ENCODE peak calls at places on chromosomes 7 and 10, in eight cellular contexts. C is mammary epithelial cell, I is neural progenitor cell, L is AG04450, D is tibial nerve, R is PC-3, B is Peyer's patch, M is transverse colon. T is an unnamed sample.

GRCh38 chr10:70781461-70782051 is 3.6 kb downstream of the TBATA start:
- DNase-seq in C (no peak), I (no peak), L (no peak), D (no peak), R (no peak), B (no peak), M (no peak), T (no peak)

GRCh38 chr10:101959349-101959916 is 96.5 kb downstream of the ARMH3 start:
- DNase-seq in C (no peak), I (peak; percentile 25), L (no peak), D (no peak), R (no peak), B (no peak), M (no peak), T (no peak)

GRCh38 chr7:120742370-120742769 is 115.6 kb downstream of the TSPAN12 start:
- DNase-seq in C (no peak), I (peak; percentile 83), L (no peak), D (no peak), R (no peak), B (no peak), M (no peak), T (no peak)

GRCh38 chr10:18364987-18365775 is 225.0 kb downstream of the CACNB2 start:
- DNase-seq in C (no peak), I (no peak), L (no peak), D (no peak), R (no peak), B (no peak), M (no peak), T (no peak)

GRCh38 chr10:22670796-22671195 is 43.6 kb downstream of the PIP4K2A start:
- DNase-seq in C (no peak), I (no peak), L (no peak), D (no peak), R (no peak), B (no peak), M (no peak), T (no peak)

GRCh38 chr10:31659665-31660064 is 269.0 kb downstream of the ARHGAP12 start:
- DNase-seq in C (no peak), I (no peak), L (no peak), D (no peak), R (no peak), B (no peak), M (no peak), T (no peak)

GRCh38 chr10:28082316-28082715 is 83.4 kb upstream of the ODAD2 start:
- DNase-seq in C (no peak), I (no peak), L (no peak), D (no peak), R (no peak), B (no peak), M (no peak), T (no peak)

GRCh38 chr10:51804861-51805260 is 105.5 kb upstream of the CSTF2T start:
- DNase-seq in C (peak; percentile 78), I (no peak), L (peak; percentile 7), D (no peak), R (peak; percentile 96), B (no peak), M (no peak), T (peak; percentile 48)

GRCh38 chr7:136133491-136133990 is 156.4 kb upstream of the MTPN start:
- DNase-seq in C (no peak), I (peak; percentile 39), L (peak; percentile 11), D (no peak), R (no peak), B (no peak), M (no peak), T (no peak)

GRCh38 chr7:73809454-73810090 is 21.2 kb upstream of the CLDN4 start:
- DNase-seq in C (no peak), I (no peak), L (no peak), D (no peak), R (peak; percentile 71), B (no peak), M (peak; percentile 91), T (no peak)

GRCh38 chr10:86164912-86165311 is 201.7 kb downstream of the GRID1 start:
- DNase-seq in C (no peak), I (no peak), L (no peak), D (no peak), R (no peak), B (no peak), M (no peak), T (no peak)

GRCh38 chr10:121771957-121772356 is 155.9 kb downstream of the ATE1 start:
- DNase-seq in C (no peak), I (no peak), L (no peak), D (no peak), R (no peak), B (no peak), M (no peak), T (no peak)

GRCh38 chr10:88994034-88994433 is 3.4 kb downstream of the FAS start:
- DNase-seq in C (peak; percentile 46), I (peak; percentile 11), L (no peak), D (no peak), R (no peak), B (no peak), M (no peak), T (no peak)

GRCh38 chr7:66800591-66800990 is 60.1 kb downstream of the RABGEF1 start:
- DNase-seq in C (no peak), I (no peak), L (no peak), D (no peak), R (no peak), B (no peak), M (no peak), T (no peak)

GRCh38 chr7:27423821-27424220 is 181.2 kb downstream of the EVX1 start:
- DNase-seq in C (no peak), I (no peak), L (no peak), D (no peak), R (no peak), B (no peak), M (no peak), T (no peak)

GRCh38 chr10:71268247-71268691 is 50.8 kb upstream of the SLC29A3 start:
- DNase-seq in C (no peak), I (peak; percentile 64), L (no peak), D (no peak), R (no peak), B (no peak), M (no peak), T (no peak)

GRCh38 chr7:15780271-15780670 is 93.8 kb upstream of the MEOX2 start:
- DNase-seq in C (peak; percentile 16), I (no peak), L (no peak), D (no peak), R (no peak), B (no peak), M (no peak), T (no peak)

GRCh38 chr7:8536431-8536830 is 103.0 kb downstream of the NXPH1 start:
- DNase-seq in C (no peak), I (no peak), L (no peak), D (no peak), R (no peak), B (no peak), M (no peak), T (no peak)

GRCh38 chr10:78700413-78700812 is 368.4 kb upstream of the ZMIZ1 start:
- DNase-seq in C (no peak), I (no peak), L (no peak), D (no peak), R (peak; percentile 98), B (no peak), M (peak; percentile 22), T (peak; percentile 8)

GRCh38 chr10:63878428-63878827 is 357.2 kb downstream of the REEP3 start:
- DNase-seq in C (no peak), I (no peak), L (no peak), D (no peak), R (no peak), B (no peak), M (no peak), T (no peak)

GRCh38 chr7:90604383-90604782 is 8.3 kb downstream of the CDK14 start:
- DNase-seq in C (peak; percentile 60), I (no peak), L (no peak), D (no peak), R (no peak), B (no peak), M (no peak), T (peak; percentile 66)

GRCh38 chr7:131769241-131769640 is 212.8 kb upstream of the PODXL start:
- DNase-seq in C (peak; percentile 68), I (no peak), L (no peak), D (no peak), R (peak; percentile 95), B (no peak), M (no peak), T (peak; percentile 68)

GRCh38 chr10:31261502-31262311 is 57.3 kb upstream of the ZEB1 start:
- DNase-seq in C (peak; percentile 5), I (no peak), L (peak; percentile 81), D (no peak), R (peak; percentile 61), B (no peak), M (no peak), T (no peak)

GRCh38 chr7:150974468-150975391 is 3.4 kb downstream of the KCNH2 start:
- DNase-seq in C (no peak), I (peak; percentile 71), L (no peak), D (no peak), R (peak; percentile 36), B (peak; percentile 85), M (peak; percentile 83), T (no peak)
- H3K27ac ChIP-seq in C (no peak overlapping the region), I (no peak overlapping the region), L (no peak overlapping the region), D (no peak overlapping the region), R (no peak overlapping the region), B (peak overlapping the region; percentile 76), M (peak overlapping the region; percentile 94), T (no peak overlapping the region)

DNA sequence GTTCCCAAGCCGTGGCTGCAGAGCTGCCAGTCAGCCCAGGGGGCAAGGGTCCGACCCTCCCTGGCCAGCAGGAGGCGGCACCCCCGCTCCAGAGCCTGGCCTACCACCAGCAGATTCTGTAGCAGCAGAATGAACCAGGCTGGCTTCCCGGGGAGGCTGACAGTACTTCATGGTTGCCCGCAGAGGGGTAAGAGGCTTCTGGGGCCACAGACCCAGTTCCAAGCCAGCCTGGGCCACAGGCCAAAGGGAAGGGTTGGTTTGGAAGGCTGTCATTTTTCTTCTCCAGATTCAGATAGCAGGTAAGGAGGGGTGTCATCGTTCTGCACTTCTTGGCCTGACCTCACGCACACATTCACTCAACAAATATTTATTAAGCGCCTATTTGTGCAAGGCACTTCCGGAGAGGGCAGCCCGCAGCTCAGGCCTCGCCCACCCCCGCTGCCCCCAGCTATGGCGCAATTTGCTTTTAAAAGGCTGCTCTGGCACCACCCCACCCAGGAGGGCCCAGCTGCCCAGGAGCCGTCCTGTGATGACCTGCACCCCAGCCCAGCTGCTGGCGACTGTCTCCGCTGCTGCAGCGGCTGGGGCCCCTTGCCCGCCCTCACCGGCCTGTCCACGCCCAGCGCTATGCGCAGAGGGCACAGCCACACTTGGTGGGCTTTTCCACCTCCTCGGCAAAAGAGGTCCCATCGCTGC is 168.5 kb downstream of the LCOR start:
- DNase-seq in C (no peak), I (no peak), L (no peak), D (no peak), R (peak; percentile 70), B (no peak), M (no peak), T (no peak)
- H3K27ac ChIP-seq in C (no peak overlapping the region), I (no peak overlapping the region), L (no peak overlapping the region), D (no peak overlapping the region), R (no peak overlapping the region), B (no peak overlapping the region), M (no peak overlapping the region), T (no peak overlapping the region)

GRCh38 chr7:36659638-36660341 is 64.5 kb downstream of the AOAH start:
- DNase-seq in C (no peak), I (peak; percentile 26), L (no peak), D (no peak), R (no peak), B (no peak), M (no peak), T (no peak)
- H3K27ac ChIP-seq in C (peak overlapping the region; percentile 93), I (peak overlapping the region; percentile 94), L (peak overlapping the region; percentile 93), D (no peak overlapping the region), R (peak overlapping the region; percentile 100), B (no peak overlapping the region), M (peak overlapping the region; percentile 80), T (peak overlapping the region; percentile 84)

GRCh38 chr7:43585521-43585920 is 2.6 kb downstream of the STK17A start:
- DNase-seq in C (peak; percentile 68), I (no peak), L (no peak), D (no peak), R (peak; percentile 37), B (no peak), M (no peak), T (no peak)
- H3K27ac ChIP-seq in C (peak overlapping the region; percentile 98), I (no peak overlapping the region), L (no peak overlapping the region), D (peak overlapping the region; percentile 89), R (peak overlapping the region; percentile 74), B (peak overlapping the region; percentile 97), M (peak overlapping the region; percentile 95), T (peak overlapping the region; percentile 83)

T was measured in epithelial cell of prostate.